ENCODE peak calls at places on chromosomes 4 and X, in nine cellular contexts. X is SJCRH30, S is tibial artery, G is adrenal gland, P is A549, A is fibroblast of lung, V is suprapubic skin, F is left ventricle myocardium inferior, E is esophagus squamous epithelium. Q is an unnamed sample.
A peak's percentile ranks its signal among the peaks of the same experiment; 100 is the strongest.

GRCh38 chr4:71697031-71697430 is 86.8 kb downstream of the GC start:
- DNase-seq in X (no peak), S (no peak), E (no peak), G (no peak), A (no peak), V (no peak), P (no peak), F (no peak), Q (peak; percentile 6)

GRCh38 chr4:85968945-85969830 is 390.7 kb downstream of the MAPK10 start:
- DNase-seq in F (no peak), X (peak; percentile 21), P (peak; percentile 35), G (no peak), A (peak; percentile 69), E (no peak), V (no peak), S (no peak), Q (peak; percentile 14)

GRCh38 chr4:124907881-124908280 is 195.3 kb upstream of the ANKRD50 start:
- DNase-seq in X (no peak), P (no peak), V (no peak), A (peak; percentile 90), E (no peak), G (no peak), S (no peak), F (no peak), Q (no peak)

GRCh38 chr4:44544158-44544557 is 95.5 kb upstream of the KCTD8 start:
- DNase-seq in F (no peak), V (no peak), E (no peak), A (no peak), G (no peak), P (no peak), X (no peak), S (no peak), Q (no peak)

GRCh38 chr4:176268963-176269362 is at the start of gene ASB5:
- DNase-seq in E (no peak), V (no peak), F (no peak), G (no peak), S (no peak), X (peak; percentile 32), A (no peak), P (no peak), Q (no peak)

GRCh38 chr4:94887027-94887426 is 129.3 kb downstream of the BMPR1B start:
- DNase-seq in V (no peak), F (no peak), S (no peak), P (no peak), E (no peak), G (no peak), X (no peak), A (no peak), Q (no peak)

GRCh38 chrX:129404670-129405008 is 118.7 kb downstream of the SMARCA1 start:
- DNase-seq in G (no peak), V (no peak), P (no peak), X (no peak), A (no peak), F (no peak), S (no peak), E (no peak), Q (no peak)

GRCh38 chrX:69504626-69505612 is 793 bp downstream of the NALF2 start:
- DNase-seq in V (no peak), G (no peak), X (no peak), E (no peak), F (no peak), A (no peak), P (no peak), S (no peak), Q (peak; percentile 17)

GRCh38 chr4:9703391-9703790 is 78.0 kb upstream of the DRD5 start:
- DNase-seq in V (peak; percentile 75), X (peak; percentile 29), S (peak; percentile 36), A (peak; percentile 14), E (no peak), F (peak; percentile 39), P (peak; percentile 64), G (peak; percentile 54), Q (peak; percentile 30)

GRCh38 chr4:117375101-117375500 is 289.7 kb upstream of the TRAM1L1 start:
- DNase-seq in G (no peak), E (no peak), P (no peak), A (no peak), S (no peak), X (no peak), V (no peak), F (no peak), Q (no peak)

GRCh38 chrX:136528645-136529315 is 3.2 kb upstream of the VGLL1 start:
- DNase-seq in V (no peak), G (no peak), S (no peak), A (no peak), X (peak; percentile 8), E (no peak), F (no peak), P (peak; percentile 13), Q (peak; percentile 45)

GRCh38 chrX:134654398-134655012 is 3.8 kb downstream of the PLAC1 start:
- DNase-seq in S (no peak), G (no peak), A (no peak), F (no peak), X (no peak), P (no peak), E (no peak), V (no peak), Q (no peak)

GRCh38 chrX:74774988-74775387 is 150.3 kb downstream of the NEXMIF start:
- DNase-seq in F (no peak), S (no peak), V (no peak), P (no peak), A (no peak), G (no peak), E (no peak), X (no peak), Q (no peak)

GRCh38 chrX:49995021-49995731 is 72.8 kb downstream of the CLCN5 start:
- DNase-seq in F (no peak), A (peak; percentile 30), G (no peak), X (peak; percentile 7), V (no peak), E (no peak), S (no peak), P (peak; percentile 37), Q (no peak)

GRCh38 chr4:169723207-169723606 is 34.5 kb downstream of the HPF1 start:
- DNase-seq in A (peak; percentile 40), V (no peak), F (no peak), G (no peak), P (peak; percentile 31), X (no peak), S (no peak), E (no peak), Q (peak; percentile 19)

GRCh38 chr4:83387922-83388676 is 53.5 kb upstream of the HPSE start:
- DNase-seq in P (peak; percentile 8), E (no peak), G (peak; percentile 74), X (no peak), F (no peak), S (no peak), V (no peak), A (peak; percentile 2), Q (no peak)

GRCh38 chr4:110637408-110638131 is 14.7 kb upstream of the PITX2 start:
- DNase-seq in E (no peak), P (no peak), X (peak; percentile 21), G (no peak), A (no peak), F (no peak), V (no peak), S (no peak), Q (no peak)
- H3K4me3 ChIP-seq in E (peak overlapping the region; percentile 40), P (peak overlapping the region; percentile 70), X (peak overlapping the region; percentile 88), G (no peak overlapping the region), A (peak overlapping the region; percentile 24), F (peak overlapping the region; percentile 54), V (peak overlapping the region; percentile 41), S (peak overlapping the region; percentile 45), Q (no peak overlapping the region)

DNA sequence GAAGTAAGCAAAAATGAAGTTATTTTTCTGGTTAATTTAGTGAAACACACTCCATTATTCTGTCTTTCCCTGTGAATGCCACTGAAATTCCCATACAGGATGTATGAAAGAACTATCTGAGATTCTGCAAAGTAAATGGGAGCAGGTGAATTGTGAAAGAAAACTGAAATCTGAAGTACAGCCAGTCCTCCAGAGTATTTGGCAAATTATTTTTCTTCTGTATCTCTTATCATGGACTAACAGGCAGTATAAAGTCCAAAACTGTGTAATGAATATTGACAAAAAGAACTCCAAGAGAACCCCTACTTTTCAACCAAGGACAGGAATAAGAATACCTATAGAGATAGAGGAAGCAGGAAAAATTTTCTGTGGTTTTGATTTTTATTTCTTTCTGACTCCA is 40.8 kb upstream of the AR start:
- DNase-seq in P (no peak), V (no peak), F (no peak), A (no peak), E (no peak), G (no peak), X (no peak), S (no peak), Q (no peak)
- H3K4me1 ChIP-seq in P (no peaks in the 10 kb centered on the region), V (no peaks in the 10 kb centered on the region), F (no peaks in the 10 kb centered on the region), A (no peaks in the 10 kb centered on the region), E (no peaks in the 10 kb centered on the region), G (no peaks in the 10 kb centered on the region), X (no peaks in the 10 kb centered on the region), S (no peaks in the 10 kb centered on the region), Q (no peaks in the 10 kb centered on the region)

GRCh38 chr4:39045791-39046221 is 13.6 kb upstream of the TMEM156 start:
- DNase-seq in S (no peak), E (no peak), X (no peak), V (no peak), P (peak; percentile 60), A (peak; percentile 40), G (peak; percentile 18), F (no peak), Q (no peak)

GRCh38 chr4:39044947-39045734 is 12.9 kb upstream of the TMEM156 start:
- DNase-seq in E (no peak), G (peak; percentile 52), P (peak; percentile 38), F (peak; percentile 29), X (peak; percentile 61), V (no peak), A (no peak), S (no peak), Q (peak; percentile 57)

GRCh38 chr4:39044364-39044946 is 12.2 kb upstream of the TMEM156 start:
- DNase-seq in F (peak; percentile 94), E (peak; percentile 77), V (peak; percentile 95), A (peak; percentile 88), P (peak; percentile 95), S (peak; percentile 91), G (peak; percentile 95), X (peak; percentile 98), Q (peak; percentile 98)

GRCh38 chr4:39047691-39048090 is 14.3 kb upstream of the KLHL5 start:
- DNase-seq in S (no peak), P (no peak), A (no peak), X (no peak), E (no peak), F (no peak), V (no peak), G (no peak), Q (no peak)

DNA sequence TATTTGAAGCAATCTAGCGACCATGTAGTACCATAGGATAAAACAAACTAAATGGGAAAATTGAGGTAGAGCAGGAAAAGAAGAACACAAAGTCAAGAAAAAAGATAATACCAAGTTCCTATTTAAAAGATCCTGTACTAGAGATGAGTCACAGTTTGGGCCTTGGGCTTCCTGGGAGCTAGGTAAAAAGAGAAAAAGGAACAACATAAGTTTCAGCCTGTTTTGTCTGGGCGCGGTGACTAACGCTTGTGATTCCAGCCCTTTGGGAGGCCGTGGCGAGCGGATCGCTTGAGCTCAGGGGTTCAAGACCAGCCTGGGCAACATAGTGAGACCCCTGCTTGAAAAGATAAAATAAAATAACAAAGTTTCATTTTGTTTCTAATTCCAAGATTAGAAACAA is 14.0 kb upstream of the TMEM156 start:
- DNase-seq in G (peak; percentile 70), P (peak; percentile 74), V (no peak), X (no peak), A (no peak), E (no peak), S (no peak), F (no peak), Q (no peak)
- H3K4me3 ChIP-seq in G (no peak overlapping the region), P (peak overlapping the region; percentile 66), V (no peak overlapping the region), X (peak overlapping the region; percentile 82), A (peak overlapping the region; percentile 85), E (peak overlapping the region; percentile 96), S (peak overlapping the region; percentile 68), F (peak overlapping the region; percentile 88), Q (peak overlapping the region; percentile 47)

GRCh38 chrX:1205681-1206611 is 6.5 kb downstream of the CRLF2 start:
- DNase-seq in E (no peak), A (peak; percentile 57), S (no peak), V (no peak), X (peak; percentile 44), F (no peak), G (peak; percentile 35), P (peak; percentile 99), Q (peak; percentile 47)
- H3K4me1 ChIP-seq in E (peaks cover 39% of the 10 kb centered on the region), A (no peaks in the 10 kb centered on the region), S (peaks cover 12% of the 10 kb centered on the region), V (peaks cover 28% of the 10 kb centered on the region), X (peaks cover 15% of the 10 kb centered on the region), F (peaks cover 19% of the 10 kb centered on the region), G (no peaks in the 10 kb centered on the region), P (peaks cover 19% of the 10 kb centered on the region), Q (no peaks in the 10 kb centered on the region)

Q was measured in HAP-1.